ENCODE peak calls at places on chromosomes 11 and 22, in five cellular contexts. X, B, W, G and C are unnamed samples.

GRCh38 chr11:43515090-43515489 is 156.4 kb downstream of the TTC17 start:
- DNase-seq in B (no peak), W (peak; percentile 11), X (no peak), G (no peak), C (no peak)

GRCh38 chr11:69215216-69215615 is 59.5 kb downstream of the SMIM38 start:
- DNase-seq in G (no peak), W (no peak), B (no peak), X (no peak), C (no peak)

GRCh38 chr11:84866922-84867321 is 760.2 kb downstream of the DLG2 start:
- DNase-seq in B (no peak), X (no peak), W (no peak), G (no peak), C (no peak)

GRCh38 chr11:20000393-20001134 is 159.7 kb downstream of the DBX1 start:
- DNase-seq in B (no peak), X (no peak), W (peak; percentile 58), G (no peak), C (no peak)

GRCh38 chr11:102577182-102577581 is 46.6 kb upstream of the MMP7 start:
- DNase-seq in W (no peak), G (no peak), B (no peak), X (no peak), C (no peak)

GRCh38 chr11:35304900-35305299 is 114.5 kb downstream of the SLC1A2 start:
- DNase-seq in G (no peak), B (no peak), W (no peak), X (no peak), C (no peak)

GRCh38 chr22:39180566-39180965 is 28.1 kb upstream of the CBX7 start:
- DNase-seq in B (no peak), X (no peak), G (no peak), W (no peak), C (no peak)

GRCh38 chr22:24181088-24181995 is at the start of gene SUSD2:
- DNase-seq in G (no peak), W (peak; percentile 48), X (no peak), B (no peak), C (no peak)

GRCh38 chr11:999009-999408 is 37.5 kb downstream of the MUC6 start:
- DNase-seq in W (no peak), B (no peak), G (no peak), X (no peak), C (no peak)

GRCh38 chr11:87394924-87395323 is 357.2 kb downstream of the TMEM135 start:
- DNase-seq in B (no peak), W (no peak), X (no peak), G (no peak), C (no peak)

GRCh38 chr11:111785886-111786412 is 19.8 kb upstream of the PPP2R1B start:
- DNase-seq in X (no peak), B (no peak), W (no peak), G (no peak), C (no peak)

GRCh38 chr22:48724899-48725298 is 1102.8 kb downstream of the BRD1 start:
- DNase-seq in G (no peak), W (no peak), B (no peak), X (no peak), C (no peak)

GRCh38 chr11:76824083-76824939 is 36.4 kb upstream of the ACER3 start:
- DNase-seq in G (no peak), W (no peak), B (no peak), X (no peak), C (no peak)

GRCh38 chr11:96098511-96099241 is 174.8 kb upstream of the MTMR2 start:
- DNase-seq in X (no peak), B (no peak), W (no peak), G (no peak), C (no peak)

GRCh38 chr11:118059231-118059940 is 17.5 kb upstream of the TMPRSS4 start:
- DNase-seq in B (no peak), X (no peak), W (no peak), G (no peak), C (no peak)

GRCh38 chr11:67138922-67139321 is 19.9 kb downstream of the KDM2A start:
- DNase-seq in W (no peak), X (no peak), G (no peak), B (no peak), C (no peak)

GRCh38 chr11:68621826-68622225 is 62.5 kb upstream of the GAL start:
- DNase-seq in W (no peak), G (no peak), B (no peak), X (no peak), C (no peak)

GRCh38 chr11:43736502-43737193 is 56.1 kb downstream of the HSD17B12 start:
- DNase-seq in G (peak; percentile 23), X (no peak), B (no peak), W (no peak), C (no peak)

GRCh38 chr11:57399221-57399620 is 8.8 kb upstream of the PRG2 start:
- DNase-seq in G (no peak), B (no peak), X (no peak), W (no peak), C (no peak)

GRCh38 chr11:9002920-9003572 is 755 bp downstream of the NRIP3 start:
- DNase-seq in B (no peak), X (no peak), G (no peak), W (peak; percentile 16), C (no peak)

GRCh38 chr22:28884754-28885375 is 1.5 kb downstream of the ZNRF3 start:
- DNase-seq in W (peak; percentile 18), B (no peak), X (no peak), G (no peak), C (no peak)

GRCh38 chr22:25021409-25021808 is 68.9 kb downstream of the KIAA1671 start:
- DNase-seq in B (no peak), W (no peak), X (no peak), G (no peak), C (no peak)

GRCh38 chr11:100297516-100297915 is 389.6 kb upstream of the ARHGAP42 start:
- DNase-seq in G (peak; percentile 1), X (no peak), B (no peak), W (no peak), C (no peak)

GRCh38 chr11:2725367-2726300 is 25.8 kb upstream of the KCNQ1OT1 start:
- DNase-seq in X (no peak), W (no peak), B (peak; percentile 81), G (peak; percentile 21), C (no peak)

GRCh38 chr22:42608481-42609361 is 6.0 kb downstream of the POLDIP3 start:
- DNase-seq in X (no peak), G (peak; percentile 63), B (no peak), W (no peak), C (no peak)

GRCh38 chr22:19035474-19036228 is 86.6 kb downstream of the DGCR2 start:
- DNase-seq in X (no peak), B (no peak), W (peak; percentile 53), G (no peak), C (no peak)

GRCh38 chr11:1668911-1669473 is 28.0 kb upstream of the KRTAP5-6 start:
- DNase-seq in B (no peak), W (no peak), X (no peak), G (no peak), C (no peak)

GRCh38 chr11:70483077-70483861 is 84.9 kb downstream of the CTTN start:
- DNase-seq in G (peak; percentile 43), W (no peak), B (no peak), X (no peak), C (no peak)

GRCh38 chr22:43830931-43831560 is 18.9 kb upstream of the EFCAB6 start:
- DNase-seq in W (no peak), G (no peak), B (no peak), X (no peak), C (no peak)

GRCh38 chr22:43827926-43828710 is 16.0 kb upstream of the EFCAB6 start:
- DNase-seq in X (no peak), B (no peak), G (no peak), W (no peak), C (no peak)

GRCh38 chr22:43829904-43830851 is 18.1 kb upstream of the EFCAB6 start:
- DNase-seq in X (no peak), W (no peak), G (no peak), B (no peak), C (no peak)

GRCh38 chr22:43828711-43829447 is 16.8 kb upstream of the EFCAB6 start:
- DNase-seq in G (peak; percentile 4), B (no peak), X (no peak), W (no peak), C (no peak)

DNA sequence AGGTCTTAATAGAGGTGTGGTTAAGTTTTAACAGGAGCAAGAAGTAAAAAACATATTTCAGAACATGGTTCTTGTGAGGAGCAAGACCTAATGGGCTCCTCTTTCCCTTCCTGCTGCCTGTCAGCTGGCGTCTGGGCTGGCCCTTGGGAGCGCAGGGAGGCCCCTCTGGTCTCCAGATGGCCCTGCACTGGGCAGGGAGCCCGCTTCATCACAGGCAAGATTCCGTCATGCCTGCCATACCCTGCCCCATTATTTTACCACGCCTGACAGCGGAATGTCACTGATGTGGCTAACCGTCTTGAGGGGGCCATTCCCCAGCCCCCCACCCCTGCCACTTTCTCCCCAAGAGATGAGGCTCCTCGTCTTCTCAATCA is 17.3 kb upstream of the EFCAB6 start:
- DNase-seq in B (no peak), W (no peak), G (no peak), X (no peak), C (no peak)
- TF ChIP-seq CTCF in B (no peak), W (no peak), G (no peak), X (no peak), C (no peak)

GRCh38 chr11:74170694-74171629 is at the start of the genes C2CD3 and PPME1:
- DNase-seq in X (peak; percentile 95), G (peak; percentile 99), W (peak; percentile 94), B (peak; percentile 99), C (peak; percentile 93)
- TF ChIP-seq CTCF in X (peak; percentile 34), G (peak; percentile 46), W (no peak), B (peak; percentile 42), C (peak; percentile 14)

DNA sequence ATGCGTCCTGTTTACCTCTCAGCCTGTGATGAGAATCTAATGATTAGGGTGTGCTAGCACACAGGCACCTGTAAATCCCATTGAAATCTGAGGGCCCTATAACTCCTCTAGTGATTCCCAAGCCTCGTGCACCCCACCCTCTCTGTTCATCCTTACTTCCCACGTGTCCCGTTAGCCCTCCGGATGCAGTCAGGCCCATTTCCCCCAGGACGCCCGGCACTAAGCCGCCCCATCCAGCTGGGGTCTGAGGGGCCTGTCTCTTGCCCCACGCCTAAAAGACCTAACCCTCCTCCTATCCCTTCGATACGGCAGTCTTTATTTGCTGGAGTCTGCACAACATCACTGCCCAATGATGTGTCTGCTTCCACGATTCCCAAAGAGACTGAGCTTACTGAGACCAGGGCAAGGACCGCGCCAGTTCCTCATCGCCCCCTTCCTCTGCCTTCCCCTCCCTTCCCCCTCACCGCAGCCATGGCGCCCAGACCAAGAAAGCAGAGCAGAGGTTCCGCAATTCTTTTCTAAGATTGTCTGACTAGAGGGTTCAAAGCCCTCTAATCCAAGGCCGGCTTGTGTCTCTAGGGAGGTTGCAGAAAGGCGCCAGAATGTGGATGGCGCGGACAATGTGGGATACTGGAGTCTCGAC is 1.0 kb upstream of the FADS2 start:
- DNase-seq in G (no peak), B (peak; percentile 27), X (no peak), W (no peak), C (no peak)
- TF ChIP-seq CTCF in G (no peak), B (no peak), X (no peak), W (no peak), C (no peak)

DNA sequence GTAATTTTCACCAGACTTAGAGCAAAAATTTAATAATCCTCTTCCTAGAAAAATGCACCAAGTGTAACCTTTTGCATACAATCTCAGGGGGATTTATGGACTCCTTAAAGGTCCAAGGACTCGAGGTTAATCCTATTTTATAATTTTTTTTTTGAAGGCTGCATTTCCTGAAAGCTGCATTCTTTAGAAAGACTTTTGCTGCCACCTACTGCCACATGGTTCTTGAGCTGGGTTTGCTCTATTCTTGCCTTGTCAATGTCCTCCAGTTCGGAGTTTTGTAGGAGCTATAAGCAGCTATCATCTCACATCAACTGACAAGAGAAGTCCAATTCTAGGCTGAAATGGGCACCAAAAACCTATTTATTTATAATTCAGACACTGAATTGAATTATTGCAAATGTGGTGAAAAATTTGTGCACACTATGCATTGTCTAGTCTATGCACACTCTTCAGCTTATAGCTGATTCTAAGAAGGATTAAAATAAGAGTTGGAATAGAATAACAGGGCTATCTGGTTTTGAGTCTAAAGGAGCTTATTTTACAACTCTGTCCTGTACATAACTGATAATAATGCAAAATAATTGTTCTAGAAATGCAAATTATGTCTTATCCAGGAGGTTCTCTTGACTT is 31.3 kb downstream of the TRAF6 start:
- DNase-seq in G (peak; percentile 55), W (peak; percentile 38), X (no peak), B (peak; percentile 28), C (no peak)
- TF ChIP-seq CTCF in G (peak; percentile 78), W (peak; percentile 52), X (peak; percentile 73), B (peak; percentile 66), C (peak; percentile 58)